ENCODE peak calls at places on chromosomes 7 and 10, in nine cellular contexts. C is RWPE1; W is Calu3; F is astrocyte of the cerebellum; I is Peyer's patch; A is BJ; R is A549; B is cardiac fibroblast; X is CD8-positive, alpha-beta T cell. Q is an unnamed sample.

GRCh38 chr10:27995311-27995710 is 3.6 kb downstream of the ODAD2 start:
- DNase-seq in C (no peak), W (no peak), F (no peak), I (no peak), A (no peak), R (no peak), B (no peak), X (no peak), Q (no peak)

GRCh38 chr7:155358066-155358947 is 60.6 kb downstream of the INSIG1 start:
- DNase-seq in C (no peak), W (no peak), F (no peak), I (peak), A (no peak), R (no peak), B (no peak), X (no peak), Q (no peak)

GRCh38 chr7:25117226-25118047 is 7.6 kb downstream of the CYCS start:
- DNase-seq in C (no peak), W (no peak), F (no peak), I (no peak), A (no peak), R (no peak), B (no peak), X (no peak), Q (no peak)

GRCh38 chr10:67402620-67403019 is 293.4 kb downstream of the CTNNA3 start:
- DNase-seq in C (no peak), W (no peak), F (no peak), I (no peak), A (no peak), R (no peak), B (no peak), X (no peak), Q (no peak)

GRCh38 chr10:72126184-72126871 is 38.0 kb upstream of the SPOCK2 start:
- DNase-seq in C (peak), W (peak), F (peak), I (no peak), A (no peak), R (peak), B (peak), X (no peak), Q (no peak)

GRCh38 chr10:8520382-8520781 is 465.9 kb downstream of the GATA3 start:
- DNase-seq in C (peak), W (no peak), F (no peak), I (no peak), A (no peak), R (no peak), B (no peak), X (no peak), Q (no peak)

GRCh38 chr7:142385528-142386340 is 127.9 kb upstream of the PRSS58 start:
- DNase-seq in C (peak), W (peak), F (peak), I (no peak), A (no peak), R (peak), B (peak), X (no peak), Q (peak)

GRCh38 chr7:32539917-32540544 is 44.7 kb downstream of the AVL9 start:
- DNase-seq in C (no peak), W (no peak), F (no peak), I (no peak), A (no peak), R (no peak), B (no peak), X (no peak), Q (no peak)

GRCh38 chr10:65501259-65501658 is 1424.6 kb upstream of the LRRTM3 start:
- DNase-seq in C (no peak), W (peak), F (no peak), I (no peak), A (no peak), R (peak), B (no peak), X (no peak), Q (no peak)

GRCh38 chr7:120486164-120486563 is 213.2 kb downstream of the KCND2 start:
- DNase-seq in C (no peak), W (no peak), F (peak), I (no peak), A (no peak), R (no peak), B (no peak), X (no peak), Q (no peak)

GRCh38 chr7:85185355-85186082 is 1.3 kb downstream of the SEMA3D start:
- DNase-seq in C (peak), W (peak), F (peak), I (peak), A (no peak), R (peak), B (peak), X (no peak), Q (peak)

GRCh38 chr10:101830322-101831168 is 12.3 kb upstream of the OGA start:
- DNase-seq in C (peak), W (peak), F (peak), I (peak), A (peak), R (peak), B (peak), X (peak), Q (peak)

GRCh38 chr10:35353805-35354204 is 17.5 kb downstream of the CCNY start:
- DNase-seq in C (no peak), W (no peak), F (no peak), I (no peak), A (no peak), R (no peak), B (peak), X (no peak), Q (no peak)

GRCh38 chr7:108570146-108570755 is 577 bp downstream of the DNAJB9 start:
- DNase-seq in C (peak), W (peak), F (no peak), I (peak), A (no peak), R (peak), B (peak), X (peak), Q (peak)

GRCh38 chr7:107130487-107131220 is 38.1 kb upstream of the HBP1 start:
- DNase-seq in C (no peak), W (no peak), F (peak), I (no peak), A (no peak), R (peak), B (no peak), X (no peak), Q (no peak)

GRCh38 chr10:47248436-47249090 is 51.4 kb upstream of the GDF10 start:
- DNase-seq in C (no peak), W (no peak), F (no peak), I (no peak), A (no peak), R (no peak), B (no peak), X (no peak), Q (no peak)

GRCh38 chr10:49179699-49180511 is 8.3 kb downstream of the TMEM273 start:
- DNase-seq in C (no peak), W (no peak), F (no peak), I (no peak), A (no peak), R (no peak), B (no peak), X (no peak), Q (peak)

GRCh38 chr7:105808703-105809590 is 67.5 kb downstream of the ATXN7L1 start:
- DNase-seq in C (peak), W (peak), F (no peak), I (no peak), A (no peak), R (no peak), B (peak), X (peak), Q (peak)

GRCh38 chr7:121563177-121563576 is 167.1 kb upstream of the FAM3C start:
- DNase-seq in C (no peak), W (peak), F (no peak), I (no peak), A (no peak), R (no peak), B (no peak), X (no peak), Q (no peak)
- TF ChIP-seq CTCF in C (peak), W (peak), F (peak), I (no peak), A (peak), R (no peak), B (peak), X (no peak), Q (no peak)

DNA sequence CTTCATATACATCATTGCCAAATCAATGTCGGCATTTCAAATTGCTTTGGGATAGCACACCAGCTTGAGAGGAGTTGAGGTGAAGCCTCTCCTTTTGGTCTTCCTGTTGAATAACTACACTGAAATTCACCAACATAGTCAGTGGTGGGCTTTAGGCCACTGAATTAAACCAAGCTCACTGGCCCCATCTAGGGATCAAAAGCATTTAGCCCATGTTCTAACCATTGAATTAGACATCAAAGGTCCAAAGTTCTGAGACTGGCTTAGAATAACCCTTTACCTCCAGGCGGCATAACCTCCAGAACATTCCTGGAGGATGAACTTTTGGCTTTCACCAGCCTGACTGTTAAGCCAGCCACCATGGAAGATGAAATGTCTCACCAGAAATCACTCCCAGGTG is 54.6 kb downstream of the BPGM start:
- DNase-seq in C (no peak), W (peak), F (no peak), I (no peak), A (no peak), R (peak), B (peak), X (no peak), Q (no peak)
- TF ChIP-seq CTCF in C (no peak), W (peak), F (peak), I (no peak), A (peak), R (peak), B (peak), X (peak), Q (no peak)

GRCh38 chr10:61795551-61795950 is 105.9 kb upstream of the ARID5B start:
- DNase-seq in C (no peak), W (peak), F (no peak), I (no peak), A (no peak), R (peak), B (no peak), X (no peak), Q (no peak)
- TF ChIP-seq CTCF in C (no peak), W (peak), F (peak), I (no peak), A (no peak), R (no peak), B (peak), X (no peak), Q (no peak)

GRCh38 chr10:81414038-81414437 is 461.0 kb upstream of the NRG3 start:
- DNase-seq in C (no peak), W (peak), F (no peak), I (no peak), A (no peak), R (no peak), B (peak), X (no peak), Q (no peak)
- TF ChIP-seq CTCF in C (no peak), W (peak), F (no peak), I (no peak), A (no peak), R (no peak), B (no peak), X (no peak), Q (no peak)